ENCODE peak calls at places on chromosomes 4 and X, in ten cellular contexts. J is COR-L47; A is stimulated activated CD4-positive, alpha-beta T cell treated with anti-CD3 and anti-CD28 coated beads, Interleukin-15, amount 100 ng/mL, for 48 hours; M is NCI-H774; V is nucleus accumbens; K is heart left ventricle; E is fibroblast of the aortic adventitia; Q is stimulated activated naive CD8-positive, alpha-beta T cell treated with anti-CD3 and anti-CD28 coated beads, Interleukin-15, amount 100 ng/mL, for 72 hours; Z is globus pallidus; C is stomach. P is an unnamed sample.

GRCh38 chrX:39519213-39519544 is 578.6 kb downstream of the BCOR start:
- DNase-seq in J (peak), A (no peak), M (peak), V (no peak), K (no peak), E (peak), Q (no peak), Z (no peak), C (peak), P (no peak)

GRCh38 chr4:183471960-183472708 is 27.7 kb downstream of the CDKN2AIP start:
- DNase-seq in J (peak), A (peak), M (peak), V (peak), K (peak), E (peak), Q (peak), Z (peak), C (peak), P (peak)

GRCh38 chrX:22433292-22434070 is 160.8 kb downstream of the CBLL2 start:
- DNase-seq in J (no peak), A (no peak), M (no peak), V (no peak), K (peak), E (peak), Q (no peak), Z (no peak), C (no peak), P (no peak)

GRCh38 chr4:8439914-8440490 is 521 bp downstream of the ACOX3 start:
- DNase-seq in J (no peak), A (no peak), M (no peak), V (no peak), K (no peak), E (no peak), Q (no peak), Z (no peak), C (no peak), P (no peak)

GRCh38 chr4:21134994-21135393 is 434.7 kb downstream of the PACRGL start:
- DNase-seq in J (peak), A (no peak), M (peak), V (no peak), K (no peak), E (no peak), Q (no peak), Z (peak), C (no peak), P (no peak)

GRCh38 chr4:46793036-46793435 is 116.0 kb downstream of the COX7B2 start:
- DNase-seq in J (no peak), A (no peak), M (no peak), V (no peak), K (no peak), E (no peak), Q (no peak), Z (no peak), C (no peak), P (no peak)

GRCh38 chrX:135740683-135741149 is 27.3 kb downstream of the CT45A3 start:
- DNase-seq in J (no peak), A (peak), M (no peak), V (no peak), K (no peak), E (no peak), Q (peak), Z (no peak), C (peak), P (no peak)

GRCh38 chr4:16772366-16772850 is 126.0 kb downstream of the LDB2 start:
- DNase-seq in J (no peak), A (no peak), M (no peak), V (no peak), K (no peak), E (peak), Q (no peak), Z (no peak), C (no peak), P (no peak)

GRCh38 chr4:86035688-86036087 is 324.2 kb downstream of the MAPK10 start:
- DNase-seq in J (no peak), A (no peak), M (no peak), V (no peak), K (no peak), E (no peak), Q (no peak), Z (no peak), C (no peak), P (no peak)

GRCh38 chrX:39948564-39948963 is 149.2 kb downstream of the BCOR start:
- DNase-seq in J (peak), A (no peak), M (peak), V (no peak), K (no peak), E (no peak), Q (no peak), Z (no peak), C (no peak), P (no peak)

P was measured in PC-9.